ENCODE peak calls at places on chromosomes 11 and 22, in six cellular contexts. One of them, this sample, is unnamed.

GRCh38 chr11:123973816-123974215 is 3.8 kb downstream of the OR10S1 start:
- DNase-seq in MG63: no peak
- DNase-seq in substantia nigra: no peak
- DNase-seq in PC-3: peak
- DNase-seq in stimulated activated CD8-positive, alpha-beta memory T cell treated with anti-CD3 and anti-CD28 coated beads, Interleukin-7, amount 100 ng/mL, for 48 hours: no peak
- DNase-seq in NCI-H187: no peak
- DNase-seq in this sample: no peak

GRCh38 chr11:64870893-64871849 is 7.2 kb downstream of the EHD1 start:
- DNase-seq in substantia nigra: no peak
- DNase-seq in MG63: no peak
- DNase-seq in NCI-H187: no peak
- DNase-seq in stimulated activated CD8-positive, alpha-beta memory T cell treated with anti-CD3 and anti-CD28 coated beads, Interleukin-7, amount 100 ng/mL, for 48 hours: no peak
- DNase-seq in PC-3: no peak
- DNase-seq in this sample: no peak

GRCh38 chr22:38823637-38824036 is 20.2 kb downstream of the NPTXR start:
- DNase-seq in stimulated activated CD8-positive, alpha-beta memory T cell treated with anti-CD3 and anti-CD28 coated beads, Interleukin-7, amount 100 ng/mL, for 48 hours: no peak
- DNase-seq in MG63: no peak
- DNase-seq in PC-3: no peak
- DNase-seq in NCI-H187: no peak
- DNase-seq in substantia nigra: no peak
- DNase-seq in this sample: no peak

GRCh38 chr11:94134651-94135512 is 6.2 kb downstream of the PANX1 start:
- DNase-seq in stimulated activated CD8-positive, alpha-beta memory T cell treated with anti-CD3 and anti-CD28 coated beads, Interleukin-7, amount 100 ng/mL, for 48 hours: no peak
- DNase-seq in NCI-H187: no peak
- DNase-seq in MG63: peak
- DNase-seq in PC-3: peak
- DNase-seq in substantia nigra: no peak
- DNase-seq in this sample: peak

GRCh38 chr11:107769189-107769588 is 57.3 kb upstream of the SLN start:
- DNase-seq in NCI-H187: no peak
- DNase-seq in substantia nigra: no peak
- DNase-seq in PC-3: peak
- DNase-seq in stimulated activated CD8-positive, alpha-beta memory T cell treated with anti-CD3 and anti-CD28 coated beads, Interleukin-7, amount 100 ng/mL, for 48 hours: no peak
- DNase-seq in MG63: no peak
- DNase-seq in this sample: no peak

GRCh38 chr11:113574586-113574985 is 99.4 kb upstream of the DRD2 start:
- DNase-seq in NCI-H187: no peak
- DNase-seq in MG63: no peak
- DNase-seq in stimulated activated CD8-positive, alpha-beta memory T cell treated with anti-CD3 and anti-CD28 coated beads, Interleukin-7, amount 100 ng/mL, for 48 hours: no peak
- DNase-seq in substantia nigra: no peak
- DNase-seq in PC-3: no peak
- DNase-seq in this sample: no peak

GRCh38 chr11:36567684-36568083 is at the start of gene RAG1:
- DNase-seq in MG63: no peak
- DNase-seq in NCI-H187: no peak
- DNase-seq in substantia nigra: no peak
- DNase-seq in PC-3: no peak
- DNase-seq in stimulated activated CD8-positive, alpha-beta memory T cell treated with anti-CD3 and anti-CD28 coated beads, Interleukin-7, amount 100 ng/mL, for 48 hours: no peak
- DNase-seq in this sample: no peak

GRCh38 chr11:61131998-61132555 is 29.1 kb downstream of the VPS37C start:
- DNase-seq in NCI-H187: no peak
- DNase-seq in stimulated activated CD8-positive, alpha-beta memory T cell treated with anti-CD3 and anti-CD28 coated beads, Interleukin-7, amount 100 ng/mL, for 48 hours: no peak
- DNase-seq in substantia nigra: no peak
- DNase-seq in MG63: no peak
- DNase-seq in PC-3: no peak
- DNase-seq in this sample: no peak

GRCh38 chr11:35943761-35944502 is at the start of gene LDLRAD3:
- DNase-seq in PC-3: peak
- DNase-seq in stimulated activated CD8-positive, alpha-beta memory T cell treated with anti-CD3 and anti-CD28 coated beads, Interleukin-7, amount 100 ng/mL, for 48 hours: peak
- DNase-seq in MG63: peak
- DNase-seq in NCI-H187: peak
- DNase-seq in substantia nigra: peak
- DNase-seq in this sample: peak

GRCh38 chr11:123249354-123249753 is 54.3 kb upstream of the CLMP start:
- DNase-seq in substantia nigra: no peak
- DNase-seq in NCI-H187: no peak
- DNase-seq in MG63: peak
- DNase-seq in stimulated activated CD8-positive, alpha-beta memory T cell treated with anti-CD3 and anti-CD28 coated beads, Interleukin-7, amount 100 ng/mL, for 48 hours: no peak
- DNase-seq in PC-3: peak
- DNase-seq in this sample: no peak

GRCh38 chr11:70155386-70155785 is 47.7 kb upstream of the FADD start:
- DNase-seq in PC-3: no peak
- DNase-seq in stimulated activated CD8-positive, alpha-beta memory T cell treated with anti-CD3 and anti-CD28 coated beads, Interleukin-7, amount 100 ng/mL, for 48 hours: no peak
- DNase-seq in NCI-H187: no peak
- DNase-seq in substantia nigra: no peak
- DNase-seq in MG63: no peak
- DNase-seq in this sample: no peak

GRCh38 chr11:75328426-75329277 is 22.8 kb downstream of the ARRB1 start:
- DNase-seq in NCI-H187: peak
- DNase-seq in stimulated activated CD8-positive, alpha-beta memory T cell treated with anti-CD3 and anti-CD28 coated beads, Interleukin-7, amount 100 ng/mL, for 48 hours: no peak
- DNase-seq in substantia nigra: peak
- DNase-seq in MG63: peak
- DNase-seq in PC-3: peak
- DNase-seq in this sample: peak

GRCh38 chr11:64614927-64615326 is 23.9 kb downstream of the SLC22A12 start:
- DNase-seq in NCI-H187: no peak
- DNase-seq in PC-3: no peak
- DNase-seq in stimulated activated CD8-positive, alpha-beta memory T cell treated with anti-CD3 and anti-CD28 coated beads, Interleukin-7, amount 100 ng/mL, for 48 hours: no peak
- DNase-seq in MG63: no peak
- DNase-seq in substantia nigra: no peak
- DNase-seq in this sample: no peak

GRCh38 chr11:45621541-45621940 is 43.9 kb downstream of the CHST1 start:
- DNase-seq in PC-3: no peak
- DNase-seq in MG63: peak
- DNase-seq in NCI-H187: no peak
- DNase-seq in stimulated activated CD8-positive, alpha-beta memory T cell treated with anti-CD3 and anti-CD28 coated beads, Interleukin-7, amount 100 ng/mL, for 48 hours: no peak
- DNase-seq in substantia nigra: no peak
- DNase-seq in this sample: no peak

GRCh38 chr11:109795234-109795633 is 298.0 kb upstream of the ZC3H12C start:
- DNase-seq in MG63: peak
- DNase-seq in NCI-H187: no peak
- DNase-seq in stimulated activated CD8-positive, alpha-beta memory T cell treated with anti-CD3 and anti-CD28 coated beads, Interleukin-7, amount 100 ng/mL, for 48 hours: no peak
- DNase-seq in PC-3: no peak
- DNase-seq in substantia nigra: no peak
- DNase-seq in this sample: no peak

GRCh38 chr11:33723238-33723881 is 12.9 kb downstream of the CD59 start:
- DNase-seq in stimulated activated CD8-positive, alpha-beta memory T cell treated with anti-CD3 and anti-CD28 coated beads, Interleukin-7, amount 100 ng/mL, for 48 hours: no peak
- DNase-seq in MG63: peak
- DNase-seq in NCI-H187: no peak
- DNase-seq in PC-3: peak
- DNase-seq in substantia nigra: no peak
- DNase-seq in this sample: no peak

This sample was measured in hypothalamus.